ENCODE peak calls at places on chromosomes 2 and 18, in seven cellular contexts. A, U, J, M, R, P and L are unnamed samples.

GRCh38 chr2:180077295-180077906 is 70.3 kb upstream of the CWC22 start:
- DNase-seq in R (no peak), A (no peak), P (no peak), M (no peak), J (no peak), U (no peak), L (peak)

GRCh38 chr2:202104286-202104870 is 31.3 kb downstream of the KIAA2012 start:
- DNase-seq in U (no peak), J (peak), A (no peak), M (peak), P (no peak), R (no peak), L (no peak)

GRCh38 chr2:25042321-25043240 is 705 bp downstream of the EFR3B start:
- DNase-seq in J (no peak), R (peak), A (no peak), M (peak), P (peak), U (no peak), L (no peak)

GRCh38 chr2:216664593-216665034 is 30.7 kb downstream of the IGFBP5 start:
- DNase-seq in P (no peak), R (no peak), J (no peak), U (no peak), A (no peak), M (no peak), L (no peak)

GRCh38 chr2:217906787-217907186 is 96.0 kb downstream of the TNS1 start:
- DNase-seq in J (no peak), R (no peak), U (no peak), A (no peak), P (peak), M (no peak), L (no peak)

GRCh38 chr2:190216829-190217228 is 102.8 kb downstream of the HIBCH start:
- DNase-seq in A (no peak), M (peak), P (no peak), R (no peak), U (peak), J (no peak), L (no peak)

GRCh38 chr2:136327162-136327852 is 209.4 kb upstream of the CXCR4 start:
- DNase-seq in R (no peak), J (peak), P (no peak), M (peak), U (peak), A (no peak), L (no peak)

GRCh38 chr18:75507636-75508035 is 80.1 kb upstream of the SMIM21 start:
- DNase-seq in R (no peak), J (no peak), M (no peak), A (no peak), U (no peak), P (no peak), L (no peak)

GRCh38 chr2:207950063-207950760 is 75.1 kb downstream of the PLEKHM3 start:
- DNase-seq in R (no peak), M (no peak), U (no peak), P (no peak), J (no peak), A (no peak), L (no peak)

GRCh38 chr2:39158351-39158750 is 37.5 kb upstream of the SOS1 start:
- DNase-seq in A (no peak), U (no peak), R (no peak), M (no peak), P (no peak), J (no peak), L (no peak)

GRCh38 chr2:172434821-172435607 is 7.6 kb downstream of the ITGA6 start:
- DNase-seq in U (peak), J (peak), A (no peak), R (no peak), M (no peak), P (no peak), L (no peak)

GRCh38 chr2:1672738-1673137 is 71.6 kb downstream of the PXDN start:
- DNase-seq in P (no peak), M (no peak), J (no peak), U (no peak), R (no peak), A (no peak), L (no peak)

GRCh38 chr18:57975805-57976204 is 68.2 kb upstream of the NEDD4L start:
- DNase-seq in A (no peak), P (no peak), M (no peak), R (no peak), J (no peak), U (no peak), L (no peak)

GRCh38 chr18:43049021-43049420 is 66.5 kb downstream of the RIT2 start:
- DNase-seq in U (no peak), J (no peak), R (no peak), P (no peak), A (no peak), M (no peak), L (peak)

GRCh38 chr2:29544031-29544430 is 377.4 kb downstream of the ALK start:
- DNase-seq in M (no peak), J (no peak), A (no peak), P (no peak), R (no peak), U (no peak), L (no peak)

GRCh38 chr2:173150087-173150486 is 74.4 kb downstream of the MAP3K20 start:
- DNase-seq in A (no peak), U (no peak), R (no peak), P (no peak), M (no peak), J (no peak), L (no peak)

GRCh38 chr2:130358420-130359350 is 2.8 kb downstream of the PTPN18 start:
- DNase-seq in R (no peak), U (no peak), P (no peak), M (no peak), J (no peak), A (no peak), L (no peak)

GRCh38 chr2:82314836-82315472 is 2010.4 kb upstream of the LRRTM1 start:
- DNase-seq in A (no peak), U (no peak), R (no peak), P (no peak), J (no peak), M (no peak), L (no peak)

GRCh38 chr2:105926960-105927678 is 182.4 kb downstream of the NCK2 start:
- DNase-seq in J (peak), P (no peak), A (peak), M (no peak), U (peak), R (no peak), L (no peak)

GRCh38 chr2:113694438-113694837 is 62.0 kb downstream of the SLC35F5 start:
- DNase-seq in M (no peak), U (no peak), P (no peak), J (no peak), R (no peak), A (no peak), L (no peak)

GRCh38 chr2:113697516-113697915 is 58.9 kb downstream of the SLC35F5 start:
- DNase-seq in J (no peak), A (no peak), P (no peak), M (no peak), U (no peak), R (no peak), L (no peak)

GRCh38 chr2:113692698-113693428 is 63.6 kb downstream of the SLC35F5 start:
- DNase-seq in J (no peak), P (no peak), M (peak), R (no peak), U (no peak), A (no peak), L (no peak)
- H3K4me3 ChIP-seq in J (no peak), P (no peak), M (no peak), R (no peak), U (peak), A (no peak), L (no peak)

GRCh38 chr18:34817636-34818035 is 107.5 kb downstream of the DTNA start:
- DNase-seq in J (no peak), R (no peak), U (no peak), M (no peak), A (no peak), P (no peak), L (no peak)

GRCh38 chr18:34820360-34820759 is 110.3 kb downstream of the DTNA start:
- DNase-seq in A (no peak), P (no peak), U (no peak), J (no peak), R (no peak), M (no peak), L (no peak)

GRCh38 chr18:34818069-34818468 is 108.0 kb downstream of the DTNA start:
- DNase-seq in P (no peak), A (no peak), J (no peak), U (no peak), R (no peak), M (no peak), L (no peak)

GRCh38 chr18:34816183-34816582 is 106.1 kb downstream of the DTNA start:
- DNase-seq in P (no peak), U (no peak), M (no peak), A (no peak), J (no peak), R (no peak), L (no peak)

GRCh38 chr18:34821669-34822210 is 111.6 kb downstream of the DTNA start:
- DNase-seq in M (no peak), R (no peak), A (no peak), U (no peak), J (no peak), P (no peak), L (no peak)
- TF ChIP-seq CTCF in M (no peak), R (no peak), A (no peak), U (no peak), J (no peak), P (no peak), L (no peak)

GRCh38 chr18:3211236-3211992 is 8.4 kb downstream of the MYOM1 start:
- DNase-seq in P (no peak), M (no peak), U (no peak), J (no peak), R (no peak), A (no peak), L (no peak)
- H3K4me3 ChIP-seq in P (no peak), M (no peak), U (no peak), J (no peak), R (no peak), A (no peak), L (no peak)

DNA sequence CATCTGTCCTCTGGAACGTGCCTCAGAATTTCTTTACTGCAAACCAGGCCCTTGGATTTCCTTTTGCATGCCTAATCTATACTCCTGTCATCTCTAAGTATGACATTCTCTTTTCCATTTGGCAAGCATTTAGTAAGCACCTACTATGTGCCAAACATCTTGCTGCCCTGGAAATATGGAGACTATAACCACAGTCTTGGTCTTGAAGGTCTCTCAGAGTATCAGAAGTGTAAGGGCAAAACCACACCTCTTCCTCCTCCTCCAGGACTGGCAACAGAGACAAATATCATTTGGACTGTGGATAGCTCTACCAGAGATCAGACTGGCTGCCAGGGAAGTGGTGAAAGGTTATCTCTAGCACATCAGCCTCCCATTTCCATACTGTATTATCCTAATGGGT is 11.4 kb downstream of the DOCK10 start:
- DNase-seq in M (no peak), R (no peak), A (no peak), P (no peak), J (no peak), U (no peak), L (no peak)
- TF ChIP-seq CTCF in M (no peak), R (no peak), A (no peak), P (no peak), J (no peak), U (no peak), L (no peak)

GRCh38 chr2:43100883-43101662 is 125.3 kb downstream of the ZFP36L2 start:
- DNase-seq in J (no peak), A (peak), R (no peak), U (no peak), P (peak), M (no peak), L (no peak)
- H3K4me3 ChIP-seq in J (no peak), A (peak), R (peak), U (no peak), P (peak), M (no peak), L (no peak)

GRCh38 chr2:119660343-119660658 is 18.7 kb upstream of the TMEM177 start:
- DNase-seq in R (no peak), M (no peak), J (no peak), A (no peak), U (no peak), P (no peak), L (no peak)
- TF ChIP-seq CTCF in R (no peak), M (no peak), J (peak), A (no peak), U (peak), P (no peak), L (no peak)

GRCh38 chr2:219446101-219446504 is 11.5 kb downstream of the SPEG start:
- DNase-seq in J (no peak), M (no peak), A (no peak), R (no peak), P (peak), U (no peak), L (no peak)
- H3K4me3 ChIP-seq in J (no peak), M (no peak), A (no peak), R (no peak), P (peak), U (no peak), L (no peak)

GRCh38 chr2:75465317-75465998 is 95.3 kb downstream of the EVA1A start:
- DNase-seq in R (no peak), P (no peak), U (no peak), M (no peak), J (no peak), A (no peak), L (no peak)
- TF ChIP-seq CTCF in R (no peak), P (no peak), U (no peak), M (peak), J (peak), A (no peak), L (no peak)